ENCODE peak calls at places on chromosomes 12 and 14, in five cellular contexts. W is fibroblast of lung, L is A673, Q is Karpas-422, H is hepatocyte. M is an unnamed sample.
A peak's percentile ranks its signal among the peaks of the same experiment; 100 is the strongest.

GRCh38 chr12:94140556-94140955 is 7.8 kb upstream of the PLXNC1 start:
- DNase-seq in L (no peak), H (peak; percentile 27), Q (peak; percentile 82), W (no peak), M (no peak)

GRCh38 chr14:101109981-101110728 is 206.6 kb upstream of the RTL1 start:
- DNase-seq in H (peak; percentile 55), L (no peak), Q (no peak), W (no peak), M (no peak)

GRCh38 chr14:90368946-90369721 is 27.7 kb upstream of the CALM1 start:
- DNase-seq in L (no peak), Q (peak; percentile 58), W (peak; percentile 24), H (peak; percentile 67), M (no peak)

GRCh38 chr12:13095266-13095995 is 8.0 kb downstream of the GSG1 start:
- DNase-seq in H (no peak), Q (no peak), L (peak; percentile 42), W (no peak), M (no peak)

GRCh38 chr12:28941248-28941647 is 207.8 kb upstream of the FAR2 start:
- DNase-seq in L (no peak), Q (no peak), H (no peak), W (peak; percentile 57), M (no peak)

GRCh38 chr12:91618281-91618680 is 435.7 kb upstream of the DCN start:
- DNase-seq in L (no peak), W (no peak), Q (no peak), H (no peak), M (no peak)

GRCh38 chr12:113611652-113612051 is 140.0 kb upstream of the LHX5 start:
- DNase-seq in W (no peak), L (no peak), Q (no peak), H (no peak), M (no peak)

GRCh38 chr12:101616027-101616494 is 21.3 kb downstream of the MYBPC1 start:
- DNase-seq in W (no peak), Q (no peak), L (peak; percentile 50), H (peak; percentile 27), M (no peak)

GRCh38 chr12:51262758-51263177 is 7.4 kb downstream of the SMAGP start:
- DNase-seq in H (no peak), L (peak; percentile 81), W (peak; percentile 54), Q (peak; percentile 80), M (no peak)

GRCh38 chr14:106269451-106270204 is 743.2 kb downstream of the TMEM121 start:
- DNase-seq in L (no peak), Q (no peak), W (no peak), H (no peak), M (no peak)

GRCh38 chr14:98229676-98230366 is 1042.2 kb downstream of the BCL11B start:
- DNase-seq in Q (no peak), W (peak; percentile 5), H (no peak), L (no peak), M (no peak)

GRCh38 chr12:42180990-42181611 is 36.4 kb upstream of the GXYLT1 start:
- DNase-seq in Q (no peak), W (peak; percentile 18), H (peak; percentile 8), L (peak; percentile 43), M (no peak)

GRCh38 chr14:105507247-105507646 is 16.2 kb downstream of the TEDC1 start:
- DNase-seq in W (no peak), Q (no peak), L (no peak), H (no peak), M (no peak)

GRCh38 chr12:49942512-49942893 is 8.0 kb upstream of the AQP2 start:
- DNase-seq in H (no peak), Q (peak; percentile 86), W (no peak), L (no peak), M (no peak)

GRCh38 chr14:53399057-53399456 is 245.9 kb upstream of the DDHD1 start:
- DNase-seq in W (peak; percentile 72), H (no peak), L (peak; percentile 45), Q (no peak), M (no peak)

GRCh38 chr12:54021006-54021405 is 7.2 kb upstream of the HOXC6 start:
- DNase-seq in W (no peak), Q (no peak), H (no peak), L (no peak), M (no peak)

GRCh38 chr14:25869854-25870253 is 728.0 kb downstream of the NOVA1 start:
- DNase-seq in H (no peak), W (no peak), Q (no peak), L (no peak), M (no peak)

GRCh38 chr14:106845286-106846087 is 1319.1 kb downstream of the TMEM121 start:
- DNase-seq in H (no peak), W (no peak), L (no peak), Q (peak; percentile 84), M (no peak)

GRCh38 chr14:21102472-21103164 is 1.8 kb downstream of the TMEM253 start:
- DNase-seq in W (no peak), Q (no peak), L (no peak), H (no peak), M (no peak)
- H3K4me3 ChIP-seq in W (peak overlapping the region; percentile 79), Q (peak overlapping the region; percentile 96), L (peak overlapping the region; percentile 92), H (no peak overlapping the region), M (no peak overlapping the region)

DNA sequence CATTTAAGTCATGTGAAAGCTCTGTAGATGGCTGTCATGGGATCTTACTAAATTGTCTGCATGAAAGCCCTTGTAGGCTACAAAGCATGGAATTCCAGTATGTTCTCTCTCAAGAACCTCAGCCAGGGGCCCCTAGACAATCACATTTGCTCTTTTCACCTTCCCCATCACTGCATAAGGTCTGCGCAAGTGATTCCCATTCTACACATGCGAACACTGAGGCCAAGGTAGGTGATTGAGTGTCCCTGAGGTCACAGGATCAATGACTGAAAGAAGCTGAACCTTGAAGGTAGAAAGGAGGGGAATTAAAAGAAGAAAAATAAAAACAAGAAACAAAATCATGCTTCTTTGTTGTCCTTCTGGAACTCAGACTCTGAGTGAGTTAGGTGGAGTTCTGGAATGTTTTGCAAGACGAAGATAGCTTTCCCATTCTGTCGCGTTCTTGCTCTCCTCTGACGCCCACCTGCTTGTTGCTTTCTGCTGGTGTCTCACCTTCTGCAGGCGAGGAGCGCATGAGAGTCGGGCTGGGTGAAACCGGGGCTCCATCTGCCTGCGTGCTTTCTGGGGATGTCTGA is 79.9 kb downstream of the SPRING1 start:
- DNase-seq in Q (no peak), L (no peak), W (no peak), H (no peak), M (no peak)
- H3K27me3 ChIP-seq in Q (no peaks in the 10 kb centered on the region), L (no peaks in the 10 kb centered on the region), W (peaks cover 8% of the 10 kb centered on the region), H (no peaks in the 10 kb centered on the region), M (no peaks in the 10 kb centered on the region)

GRCh38 chr14:64541971-64542838 is 1.7 kb downstream of the HSPA2 start:
- DNase-seq in Q (no peak), H (no peak), W (no peak), L (no peak), M (peak; percentile 46)
- H3K4me3 ChIP-seq in Q (no peak overlapping the region), H (no peak overlapping the region), W (peak overlapping the region; percentile 39), L (peak overlapping the region; percentile 9), M (peak overlapping the region; percentile 41)

GRCh38 chr12:20472089-20472488 is 103.8 kb downstream of the PDE3A start:
- DNase-seq in H (no peak), L (no peak), Q (no peak), W (no peak), M (no peak)
- H3K27me3 ChIP-seq in H (no peaks in the 10 kb centered on the region), L (no peaks in the 10 kb centered on the region), Q (no peaks in the 10 kb centered on the region), W (no peaks in the 10 kb centered on the region), M (no peaks in the 10 kb centered on the region)

DNA sequence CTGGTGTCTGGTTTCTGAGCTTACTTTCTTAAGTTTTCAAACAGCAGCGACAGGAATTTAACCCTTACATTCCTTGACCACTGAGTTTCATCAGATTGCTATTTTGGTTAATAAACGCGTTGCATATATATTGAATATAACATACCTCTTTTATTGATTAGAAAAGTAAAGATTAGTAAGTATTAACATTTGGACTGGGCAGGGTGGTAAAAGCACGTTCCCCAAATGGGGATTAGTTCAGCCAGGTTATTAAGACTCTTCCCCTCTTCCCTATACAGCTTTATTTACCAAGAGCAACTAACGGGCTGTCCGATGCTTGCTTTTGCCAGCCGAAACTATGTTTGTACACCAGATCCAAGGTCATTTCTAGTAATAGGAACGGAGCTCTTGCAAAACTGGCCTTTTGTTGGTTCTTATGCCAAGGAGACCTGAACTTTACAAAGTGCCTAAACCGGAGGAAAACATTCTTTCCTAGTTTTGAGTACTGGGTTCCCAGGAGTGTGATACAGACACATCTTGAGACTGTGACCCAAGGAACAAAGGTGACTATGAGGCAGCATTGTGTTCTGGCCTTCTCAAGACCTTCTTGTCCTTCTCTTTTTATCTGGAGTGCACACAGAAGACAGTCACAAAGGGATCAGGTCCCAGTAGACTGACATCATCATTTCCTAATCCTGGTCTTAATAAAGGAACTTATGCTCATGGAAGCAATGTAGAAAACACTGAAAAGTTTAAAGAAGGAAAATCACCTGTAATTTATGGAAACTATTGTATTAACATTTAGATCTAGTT is 2.6 kb downstream of the GLRX5 start:
- DNase-seq in L (no peak), W (no peak), H (no peak), Q (no peak), M (no peak)
- H3K4me3 ChIP-seq in L (peak overlapping the region; percentile 92), W (peak overlapping the region; percentile 93), H (no peak overlapping the region), Q (peak overlapping the region; percentile 92), M (peak overlapping the region; percentile 14)

DNA sequence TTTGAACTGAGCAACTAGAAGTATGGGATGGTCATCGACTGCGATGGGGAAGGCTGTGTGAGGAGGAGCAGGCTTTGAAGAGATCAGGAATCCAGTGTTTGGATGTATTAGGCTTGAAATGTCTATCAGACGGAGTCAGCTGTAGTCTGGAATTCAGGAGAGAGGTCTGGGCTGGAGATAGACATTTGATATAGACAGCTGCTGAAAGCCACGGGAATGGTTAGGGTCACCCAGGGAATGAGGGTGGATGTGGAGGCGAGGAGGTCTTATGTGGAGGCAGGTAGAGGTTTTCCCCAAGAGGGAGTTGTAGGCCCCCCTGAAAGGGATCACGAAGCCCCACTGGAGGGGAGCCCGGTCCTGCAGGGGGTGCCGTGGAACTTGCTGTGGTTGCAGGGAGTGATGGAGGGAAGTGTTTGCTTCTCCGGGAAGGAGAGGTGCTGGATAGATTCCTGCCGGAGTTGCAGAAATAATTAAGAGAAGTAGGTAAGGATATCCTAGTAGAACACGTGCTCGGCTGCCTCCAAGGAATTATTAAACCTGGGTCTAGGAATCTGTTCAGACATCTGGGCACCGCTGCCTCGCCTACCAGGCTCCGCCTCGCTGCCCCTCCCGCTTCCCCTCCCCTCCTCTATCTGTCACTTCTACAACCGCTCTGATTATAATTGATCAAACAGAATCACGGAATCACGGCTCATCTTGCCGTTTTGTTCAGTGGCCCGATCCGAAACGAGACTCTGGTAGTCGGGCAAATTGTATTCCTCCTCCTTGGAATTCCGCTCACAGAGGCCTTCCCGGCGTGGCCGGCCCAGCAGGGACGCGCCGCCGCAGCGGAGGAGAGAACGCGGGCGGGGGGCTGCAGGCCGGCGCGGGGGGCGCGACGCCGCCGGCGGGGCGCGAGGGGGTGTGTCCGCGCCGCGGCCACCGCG is 824 bp upstream of the CACNA1C start:
- DNase-seq in W (no peak), H (peak; percentile 33), Q (no peak), L (peak; percentile 21), M (no peak)
- H3K27me3 ChIP-seq in W (peaks cover 10% of the 10 kb centered on the region), H (peaks cover 24% of the 10 kb centered on the region), Q (no peaks in the 10 kb centered on the region), L (peaks cover 46% of the 10 kb centered on the region), M (no peaks in the 10 kb centered on the region)

GRCh38 chr14:34993444-34993843 is 10.7 kb downstream of the SRP54 start:
- DNase-seq in W (no peak), L (no peak), Q (no peak), H (no peak), M (no peak)

GRCh38 chr14:34999500-34999899 is 16.7 kb downstream of the SRP54 start:
- DNase-seq in W (no peak), Q (no peak), L (no peak), H (no peak), M (no peak)

GRCh38 chr14:34997762-34998161 is 15.0 kb downstream of the SRP54 start:
- DNase-seq in Q (no peak), W (peak; percentile 3), L (peak; percentile 28), H (no peak), M (no peak)

GRCh38 chr14:34989762-34990161 is 7.0 kb downstream of the SRP54 start:
- DNase-seq in H (no peak), L (no peak), Q (no peak), W (no peak), M (no peak)

GRCh38 chr14:34994668-34995067 is 11.9 kb downstream of the SRP54 start:
- DNase-seq in W (no peak), Q (no peak), L (no peak), H (no peak), M (no peak)
- H3K4me3 ChIP-seq in W (no peak overlapping the region), Q (no peak overlapping the region), L (no peak overlapping the region), H (no peak overlapping the region), M (no peak overlapping the region)

M was measured in right cardiac atrium.